ENCODE peak calls at places on chromosomes 2 and 18, in five cellular contexts. One of them, this sample, is unnamed.
A peak's percentile ranks its signal among the peaks of the same experiment; 100 is the strongest.

GRCh38 chr2:37985333-37985732 is 60.2 kb downstream of the RMDN2 start:
- DNase-seq in HCT116: no peak
- DNase-seq in GM12878: peak; percentile 20
- DNase-seq in K562: no peak
- DNase-seq in SK-N-SH: no peak
- DNase-seq in this sample: no peak

GRCh38 chr2:170817999-170818293 is 1.3 kb downstream of the GAD1 start:
- DNase-seq in HCT116: no peak
- DNase-seq in GM12878: no peak
- DNase-seq in K562: no peak
- DNase-seq in SK-N-SH: peak; percentile 48
- DNase-seq in this sample: no peak

GRCh38 chr18:8949206-8949605 is 153.3 kb upstream of the NDUFV2 start:
- DNase-seq in HCT116: no peak
- DNase-seq in GM12878: no peak
- DNase-seq in K562: no peak
- DNase-seq in SK-N-SH: peak; percentile 63
- DNase-seq in this sample: no peak

GRCh38 chr2:232385660-232386489 is 7.3 kb downstream of the ALPP start:
- DNase-seq in HCT116: peak; percentile 33
- DNase-seq in GM12878: no peak
- DNase-seq in K562: no peak
- DNase-seq in SK-N-SH: no peak
- DNase-seq in this sample: no peak

GRCh38 chr18:79871026-79871390 is 73.3 kb downstream of the KCNG2 start:
- DNase-seq in HCT116: no peak
- DNase-seq in GM12878: no peak
- DNase-seq in K562: no peak
- DNase-seq in SK-N-SH: no peak
- DNase-seq in this sample: no peak

GRCh38 chr18:3388980-3389379 is 61.0 kb upstream of the TGIF1 start:
- DNase-seq in HCT116: no peak
- DNase-seq in GM12878: no peak
- DNase-seq in K562: no peak
- DNase-seq in SK-N-SH: no peak
- DNase-seq in this sample: no peak

GRCh38 chr2:181602017-181602416 is 54.9 kb downstream of the CERKL start:
- DNase-seq in HCT116: no peak
- DNase-seq in GM12878: no peak
- DNase-seq in K562: no peak
- DNase-seq in SK-N-SH: no peak
- DNase-seq in this sample: no peak

GRCh38 chr2:241073166-241074064 is 28.7 kb downstream of the MTERF4 start:
- DNase-seq in HCT116: no peak
- DNase-seq in GM12878: no peak
- DNase-seq in K562: no peak
- DNase-seq in SK-N-SH: no peak
- DNase-seq in this sample: no peak

GRCh38 chr2:161102770-161103450 is 57.3 kb upstream of the TANK start:
- DNase-seq in HCT116: no peak
- DNase-seq in GM12878: no peak
- DNase-seq in K562: no peak
- DNase-seq in SK-N-SH: no peak
- DNase-seq in this sample: no peak

GRCh38 chr2:238259085-238260020 is 19.5 kb upstream of the HES6 start:
- DNase-seq in HCT116: no peak
- DNase-seq in GM12878: no peak
- DNase-seq in K562: no peak
- DNase-seq in SK-N-SH: no peak
- DNase-seq in this sample: peak; percentile 34

GRCh38 chr2:105248316-105249070 is 7.0 kb downstream of the GPR45 start:
- DNase-seq in HCT116: no peak
- DNase-seq in GM12878: no peak
- DNase-seq in K562: peak; percentile 60
- DNase-seq in SK-N-SH: peak; percentile 65
- DNase-seq in this sample: no peak

GRCh38 chr2:120382541-120383144 is 36.7 kb downstream of the INHBB start:
- DNase-seq in HCT116: no peak
- DNase-seq in GM12878: no peak
- DNase-seq in K562: no peak
- DNase-seq in SK-N-SH: no peak
- DNase-seq in this sample: no peak

GRCh38 chr18:65753520-65753919 is 2.7 kb downstream of the CDH7 start:
- DNase-seq in HCT116: no peak
- DNase-seq in GM12878: no peak
- DNase-seq in K562: peak; percentile 5
- DNase-seq in SK-N-SH: peak; percentile 69
- DNase-seq in this sample: peak; percentile 31

GRCh38 chr2:51795248-51795888 is 763.4 kb upstream of the NRXN1 start:
- DNase-seq in HCT116: peak; percentile 28
- DNase-seq in GM12878: no peak
- DNase-seq in K562: peak; percentile 8
- DNase-seq in SK-N-SH: peak; percentile 27
- DNase-seq in this sample: peak; percentile 17

GRCh38 chr2:54459037-54459441 is 2.9 kb downstream of the SPTBN1 start:
- DNase-seq in HCT116: no peak
- DNase-seq in GM12878: no peak
- DNase-seq in K562: no peak
- DNase-seq in SK-N-SH: no peak
- DNase-seq in this sample: no peak

GRCh38 chr2:226023383-226023782 is 623.9 kb downstream of the NYAP2 start:
- DNase-seq in HCT116: peak; percentile 36
- DNase-seq in GM12878: no peak
- DNase-seq in K562: no peak
- DNase-seq in SK-N-SH: peak; percentile 2
- DNase-seq in this sample: peak; percentile 51

GRCh38 chr18:25052426-25052825 is 299.5 kb downstream of the ZNF521 start:
- DNase-seq in HCT116: no peak
- DNase-seq in GM12878: no peak
- DNase-seq in K562: no peak
- DNase-seq in SK-N-SH: no peak
- DNase-seq in this sample: no peak

GRCh38 chr2:230870544-230871360 is 6.0 kb downstream of the ITM2C start:
- DNase-seq in HCT116: no peak
- DNase-seq in GM12878: no peak
- DNase-seq in K562: no peak
- DNase-seq in SK-N-SH: peak; percentile 76
- DNase-seq in this sample: no peak

GRCh38 chr18:62637807-62638687 is 77.3 kb upstream of the PHLPP1 start:
- DNase-seq in HCT116: peak; percentile 44
- DNase-seq in GM12878: no peak
- DNase-seq in K562: peak; percentile 71
- DNase-seq in SK-N-SH: peak; percentile 34
- DNase-seq in this sample: peak; percentile 28

GRCh38 chr2:119385465-119385864 is 18.7 kb downstream of the DBI start:
- DNase-seq in HCT116: no peak
- DNase-seq in GM12878: no peak
- DNase-seq in K562: no peak
- DNase-seq in SK-N-SH: no peak
- DNase-seq in this sample: no peak

GRCh38 chr2:100588071-100588786 is 25.4 kb downstream of the PDCL3 start:
- DNase-seq in HCT116: no peak
- DNase-seq in GM12878: peak; percentile 38
- DNase-seq in K562: peak; percentile 43
- DNase-seq in SK-N-SH: no peak
- DNase-seq in this sample: no peak

GRCh38 chr2:111135910-111136297 is 15.2 kb downstream of the BCL2L11 start:
- DNase-seq in HCT116: no peak
- DNase-seq in GM12878: no peak
- DNase-seq in K562: peak; percentile 13
- DNase-seq in SK-N-SH: no peak
- DNase-seq in this sample: peak; percentile 29

GRCh38 chr2:71943238-71944182 is 204.2 kb downstream of the CYP26B1 start:
- DNase-seq in HCT116: no peak
- DNase-seq in GM12878: no peak
- DNase-seq in K562: no peak
- DNase-seq in SK-N-SH: no peak
- DNase-seq in this sample: no peak

GRCh38 chr2:240174496-240174895 is 34.0 kb upstream of the OTOS start:
- DNase-seq in HCT116: no peak
- DNase-seq in GM12878: no peak
- DNase-seq in K562: no peak
- DNase-seq in SK-N-SH: no peak
- DNase-seq in this sample: no peak

DNA sequence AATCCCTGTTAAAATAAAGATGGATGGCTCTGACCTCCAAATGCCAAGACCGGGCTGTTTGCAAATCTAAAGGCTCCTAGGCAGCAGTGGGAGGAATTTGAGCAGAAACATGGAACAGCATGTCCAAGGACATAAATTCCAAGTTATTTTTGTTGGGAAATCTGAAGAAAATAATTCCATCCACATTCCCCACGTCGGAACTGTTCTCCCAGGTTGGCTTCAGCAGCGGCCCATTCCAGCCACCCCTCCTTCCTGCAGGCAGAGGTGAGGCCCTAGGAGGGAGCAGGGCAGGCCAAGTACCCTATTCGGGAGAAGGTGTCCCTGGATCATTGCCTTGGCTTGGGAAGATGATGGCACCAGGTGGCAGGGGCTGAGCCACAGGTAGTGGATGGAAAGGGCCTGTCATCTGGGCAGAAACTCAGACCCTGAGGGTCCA is 117.1 kb downstream of the CAPN13 start:
- DNase-seq in HCT116: no peak
- DNase-seq in GM12878: no peak
- DNase-seq in K562: no peak
- DNase-seq in SK-N-SH: no peak
- DNase-seq in this sample: no peak
- TF ChIP-seq ZBTB33 in HCT116: no peak
- TF ChIP-seq ZBTB33 in GM12878: no peak
- TF ChIP-seq ZBTB33 in K562: no peak
- TF ChIP-seq ZBTB33 in SK-N-SH: no peak
- TF ChIP-seq ZBTB33 in this sample: no peak

GRCh38 chr2:46615555-46616487 is 136.5 kb downstream of the TMEM247 start:
- DNase-seq in HCT116: no peak
- DNase-seq in GM12878: no peak
- DNase-seq in K562: peak; percentile 53
- DNase-seq in SK-N-SH: no peak
- DNase-seq in this sample: peak; percentile 54
- TF ChIP-seq ZBTB33 in HCT116: no peak
- TF ChIP-seq ZBTB33 in GM12878: peak; percentile 36
- TF ChIP-seq ZBTB33 in K562: no peak
- TF ChIP-seq ZBTB33 in SK-N-SH: no peak
- TF ChIP-seq ZBTB33 in this sample: no peak

GRCh38 chr2:44275915-44276279 is 617 bp downstream of the SLC3A1 start:
- DNase-seq in HCT116: no peak
- DNase-seq in GM12878: no peak
- DNase-seq in K562: no peak
- DNase-seq in SK-N-SH: no peak
- DNase-seq in this sample: no peak
- TF ChIP-seq ZBTB33 in HCT116: no peak
- TF ChIP-seq ZBTB33 in GM12878: no peak
- TF ChIP-seq ZBTB33 in K562: no peak
- TF ChIP-seq ZBTB33 in SK-N-SH: no peak
- TF ChIP-seq ZBTB33 in this sample: no peak

GRCh38 chr2:74291891-74292621 is 51.2 kb downstream of the SLC4A5 start:
- DNase-seq in HCT116: no peak
- DNase-seq in GM12878: no peak
- DNase-seq in K562: no peak
- DNase-seq in SK-N-SH: no peak
- DNase-seq in this sample: no peak
- TF ChIP-seq ZBTB33 in HCT116: no peak
- TF ChIP-seq ZBTB33 in GM12878: no peak
- TF ChIP-seq ZBTB33 in K562: no peak
- TF ChIP-seq ZBTB33 in SK-N-SH: no peak
- TF ChIP-seq ZBTB33 in this sample: no peak

GRCh38 chr2:133040175-133040574 is 370.2 kb upstream of the LYPD1 start:
- DNase-seq in HCT116: no peak
- DNase-seq in GM12878: no peak
- DNase-seq in K562: no peak
- DNase-seq in SK-N-SH: no peak
- DNase-seq in this sample: no peak
- TF ChIP-seq ZBTB33 in HCT116: no peak
- TF ChIP-seq ZBTB33 in GM12878: no peak
- TF ChIP-seq ZBTB33 in K562: no peak
- TF ChIP-seq ZBTB33 in SK-N-SH: no peak
- TF ChIP-seq ZBTB33 in this sample: no peak

This sample was measured in HepG2.